ENCODE peak calls at places on chromosomes 16 and 17, in six cellular contexts. Z, M, D, A, B and G are unnamed samples.

GRCh38 chr17:59435238-59435637 is 103.8 kb downstream of the YPEL2 start:
- DNase-seq in D (no peak), A (no peak), Z (no peak), B (no peak), M (no peak), G (no peak)

GRCh38 chr17:57357392-57357784 is 101.1 kb downstream of the MSI2 start:
- DNase-seq in M (no peak), D (no peak), Z (no peak), A (peak), B (peak), G (no peak)

GRCh38 chr17:74116087-74116717 is 87.3 kb upstream of the RPL38 start:
- DNase-seq in M (no peak), D (no peak), B (no peak), A (no peak), Z (no peak), G (no peak)

GRCh38 chr16:22217890-22218730 is 12.0 kb downstream of the EEF2K start:
- DNase-seq in Z (no peak), A (no peak), M (peak), B (no peak), D (peak), G (peak)

GRCh38 chr17:79700574-79700973 is 30.2 kb upstream of the ENPP7 start:
- DNase-seq in M (no peak), A (no peak), B (no peak), Z (no peak), D (no peak), G (no peak)

GRCh38 chr17:55735784-55736405 is 13.2 kb upstream of the TMEM100 start:
- DNase-seq in M (no peak), Z (no peak), A (peak), D (peak), B (no peak), G (no peak)

GRCh38 chr16:6828690-6829089 is 504.0 kb upstream of the RBFOX1 start:
- DNase-seq in A (no peak), B (no peak), M (no peak), Z (no peak), D (no peak), G (no peak)

GRCh38 chr17:16952401-16952800 is 19.5 kb downstream of the TNFRSF13B start:
- DNase-seq in M (no peak), A (no peak), B (no peak), Z (no peak), D (no peak), G (no peak)

GRCh38 chr17:39483506-39483905 is 22.2 kb downstream of the CDK12 start:
- DNase-seq in A (no peak), Z (no peak), M (no peak), D (no peak), B (no peak), G (no peak)

GRCh38 chr16:14003119-14003570 is 68.0 kb upstream of the MRTFB start:
- DNase-seq in Z (peak), M (no peak), B (peak), A (peak), D (peak), G (no peak)

GRCh38 chr16:79114759-79115158 is 485.8 kb downstream of the MAF start:
- DNase-seq in A (no peak), D (no peak), M (no peak), Z (no peak), B (no peak), G (no peak)

GRCh38 chr16:80294172-80294571 is 246.6 kb upstream of the DYNLRB2 start:
- DNase-seq in D (no peak), A (no peak), Z (no peak), M (no peak), B (no peak), G (no peak)

GRCh38 chr16:85607796-85608514 is 5.2 kb upstream of the GSE1 start:
- DNase-seq in M (no peak), D (no peak), B (no peak), A (no peak), Z (no peak), G (no peak)

GRCh38 chr16:80407265-80407987 is 133.4 kb upstream of the DYNLRB2 start:
- DNase-seq in M (no peak), Z (no peak), B (no peak), A (no peak), D (no peak), G (no peak)

GRCh38 chr17:32335647-32336046 is 6.3 kb downstream of the C17orf75 start:
- DNase-seq in Z (no peak), M (no peak), D (no peak), B (no peak), A (no peak), G (no peak)

GRCh38 chr17:56778898-56779297 is 54.8 kb downstream of the C17orf67 start:
- DNase-seq in D (no peak), A (no peak), B (no peak), M (no peak), Z (no peak), G (no peak)

GRCh38 chr16:264440-264951 is 11.2 kb downstream of the RGS11 start:
- DNase-seq in D (no peak), Z (no peak), A (no peak), M (no peak), B (no peak), G (no peak)

GRCh38 chr17:41717408-41718286 is 5.5 kb downstream of the GAST start:
- DNase-seq in Z (no peak), D (no peak), A (no peak), B (no peak), M (no peak), G (no peak)

GRCh38 chr16:31253642-31254045 is 6.1 kb upstream of the ITGAM start:
- DNase-seq in B (peak), A (peak), D (peak), Z (peak), M (no peak), G (no peak)

GRCh38 chr16:61858996-61859395 is 177.2 kb downstream of the CDH8 start:
- DNase-seq in B (no peak), Z (no peak), M (no peak), A (no peak), D (no peak), G (no peak)

GRCh38 chr16:15950167-15950854 is 895 bp downstream of the ABCC1 start:
- DNase-seq in A (peak), M (no peak), B (peak), Z (no peak), D (peak), G (no peak)

GRCh38 chr16:67927131-67927941 is 4.3 kb downstream of the CTRL start:
- DNase-seq in D (no peak), Z (no peak), B (no peak), A (no peak), M (no peak), G (no peak)

GRCh38 chr17:81236784-81237183 is 2.1 kb downstream of the TEPSIN start:
- DNase-seq in M (no peak), Z (no peak), A (no peak), D (no peak), B (no peak), G (no peak)

GRCh38 chr16:56871172-56871593 is 6.2 kb downstream of the SLC12A3 start:
- DNase-seq in A (peak), B (no peak), Z (no peak), D (no peak), M (peak), G (no peak)

GRCh38 chr17:47277921-47278320 is 24.3 kb downstream of the ITGB3 start:
- DNase-seq in M (no peak), B (no peak), D (no peak), A (no peak), Z (no peak), G (no peak)

GRCh38 chr17:82287849-82288601 is 14.5 kb upstream of the CSNK1D start:
- DNase-seq in B (peak), Z (peak), A (peak), D (peak), M (no peak), G (no peak)

GRCh38 chr16:28597692-28598261 is 927 bp upstream of the SULT1A2 start:
- DNase-seq in M (no peak), B (peak), Z (no peak), D (peak), A (no peak), G (peak)

GRCh38 chr17:51636291-51636690 is 375.9 kb downstream of the UTP18 start:
- DNase-seq in A (no peak), Z (no peak), M (no peak), B (no peak), D (no peak), G (no peak)

DNA sequence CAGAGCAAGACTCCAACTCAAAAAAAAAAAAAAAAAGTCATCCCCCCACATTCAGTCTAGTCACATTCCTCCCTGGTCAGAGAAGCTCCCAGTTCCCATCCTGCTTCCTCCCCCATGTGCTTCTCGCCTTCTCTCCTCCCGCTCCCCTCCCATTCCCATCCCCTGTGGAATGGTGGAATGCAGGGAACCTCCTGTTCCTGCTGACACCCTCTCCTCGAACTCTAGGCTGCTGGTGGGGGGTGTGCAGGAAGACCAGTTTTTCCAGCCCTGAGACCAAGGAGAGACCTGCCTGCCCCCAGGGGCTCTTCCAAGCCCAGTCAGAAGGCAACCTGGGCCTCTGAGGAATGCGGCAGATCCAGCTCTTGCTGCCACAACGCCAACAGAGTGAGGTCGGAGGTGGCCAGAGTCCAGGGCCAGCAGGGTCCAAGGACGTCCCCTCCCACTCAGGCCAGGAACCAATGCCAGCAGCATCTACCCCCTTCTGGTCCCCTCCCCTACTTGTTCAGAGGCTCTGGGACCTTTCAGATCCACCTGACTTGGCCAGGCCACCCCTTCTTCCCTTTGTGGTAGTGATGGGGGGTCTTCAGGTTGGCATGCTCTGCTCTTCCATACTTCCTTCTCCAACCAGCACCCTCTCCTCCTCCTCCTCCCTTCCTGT is 39.3 kb upstream of the TAC4 start:
- DNase-seq in B (peak), D (no peak), M (no peak), Z (no peak), A (no peak), G (no peak)
- TF ChIP-seq POLR2AphosphoS5 in B (peak), D (no peak), M (no peak), Z (no peak), A (no peak), G (no peak)

GRCh38 chr16:88764913-88765349 is 20.1 kb downstream of the PIEZO1 start:
- DNase-seq in D (no peak), B (peak), M (no peak), Z (no peak), A (no peak), G (no peak)
- TF ChIP-seq POLR2AphosphoS5 in D (no peak), B (peak), M (no peak), Z (no peak), A (no peak), G (no peak)

DNA sequence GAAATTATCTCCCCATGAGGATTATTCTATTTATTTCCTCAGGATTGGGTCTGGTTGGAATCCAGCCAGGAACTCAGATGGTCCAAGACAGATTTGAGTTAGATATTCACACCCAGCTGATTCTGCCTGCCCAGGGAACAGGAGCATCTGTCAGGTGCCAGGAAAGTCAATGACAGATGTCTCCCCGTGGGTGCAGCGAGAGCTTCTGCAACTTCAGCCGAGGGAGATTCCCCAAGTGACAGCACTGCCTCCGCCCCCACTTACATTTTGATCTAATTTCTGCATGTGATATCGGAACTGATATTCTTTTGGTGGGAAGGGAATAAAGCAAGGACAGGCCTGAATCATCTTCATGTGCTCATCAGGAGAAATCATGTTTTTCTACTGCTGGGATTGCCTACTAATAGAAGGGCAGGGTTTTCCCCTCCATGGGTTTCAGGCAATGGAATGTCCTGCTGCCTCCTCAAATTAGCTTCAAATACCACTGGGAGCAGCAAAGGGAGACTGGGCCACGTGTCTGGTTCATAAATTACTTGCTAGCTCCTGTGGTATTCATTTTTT is 15.7 kb upstream of the DHX8 start:
- DNase-seq in B (no peak), Z (no peak), D (no peak), M (no peak), A (no peak), G (no peak)
- TF ChIP-seq POLR2AphosphoS5 in B (peak), Z (no peak), D (no peak), M (no peak), A (no peak), G (no peak)

GRCh38 chr17:2560658-2561057 is 32.8 kb upstream of the PAFAH1B1 start:
- DNase-seq in D (no peak), B (no peak), M (no peak), A (no peak), Z (no peak), G (no peak)

GRCh38 chr17:2562162-2562858 is 31.1 kb upstream of the PAFAH1B1 start:
- DNase-seq in M (no peak), D (no peak), A (no peak), B (no peak), Z (no peak), G (no peak)

GRCh38 chr17:2563543-2563942 is 29.9 kb upstream of the PAFAH1B1 start:
- DNase-seq in Z (no peak), A (no peak), M (no peak), B (no peak), D (no peak), G (no peak)

GRCh38 chr17:2564876-2565275 is 28.6 kb upstream of the PAFAH1B1 start:
- DNase-seq in B (peak), A (peak), D (no peak), Z (no peak), M (no peak), G (no peak)

GRCh38 chr17:2563061-2563460 is 30.4 kb upstream of the PAFAH1B1 start:
- DNase-seq in A (no peak), M (no peak), B (peak), Z (no peak), D (no peak), G (no peak)
- TF ChIP-seq POLR2AphosphoS5 in A (no peak), M (no peak), B (no peak), Z (no peak), D (no peak), G (no peak)

GRCh38 chr17:30921544-30922196 is at the start of gene ADAP2:
- DNase-seq in B (peak), A (peak), M (no peak), Z (no peak), D (peak), G (peak)
- TF ChIP-seq POLR2AphosphoS5 in B (no peak), A (peak), M (no peak), Z (no peak), D (no peak), G (no peak)

DNA sequence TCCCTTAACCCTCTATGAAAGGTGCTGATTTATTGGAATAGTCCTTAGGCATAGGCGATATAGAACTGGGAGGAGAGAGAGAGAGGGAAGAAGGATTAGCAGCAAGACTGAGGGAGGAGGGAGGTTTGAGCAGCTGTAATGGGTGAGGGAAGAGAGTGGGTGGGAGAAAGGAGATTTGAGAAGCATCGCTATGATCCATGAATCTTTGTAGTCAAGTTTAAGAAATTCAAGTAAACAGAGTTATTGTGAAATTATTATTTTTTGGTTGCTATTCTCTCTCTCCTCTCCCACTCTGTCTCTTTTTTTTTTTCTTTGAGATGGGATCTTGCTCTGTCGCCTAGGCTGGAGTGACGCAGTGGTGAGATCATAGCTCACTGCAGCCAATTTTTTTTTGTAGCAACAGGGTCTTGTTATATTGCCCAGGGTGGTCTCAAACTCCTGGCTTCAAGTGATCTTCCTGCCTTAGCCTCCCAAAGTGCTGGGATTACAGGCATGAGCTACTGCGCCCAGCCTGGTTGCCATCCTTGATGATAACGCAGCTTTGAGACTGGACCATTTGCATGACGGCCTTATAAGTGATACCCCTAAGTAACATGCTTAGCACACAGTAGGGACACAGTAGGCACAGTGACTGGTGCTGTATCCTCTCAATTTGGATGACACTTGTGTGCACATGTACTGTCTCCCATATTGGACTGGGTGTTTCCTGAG is 21.0 kb upstream of the TNS4 start:
- DNase-seq in Z (no peak), M (no peak), D (no peak), B (no peak), A (no peak), G (no peak)
- TF ChIP-seq POLR2AphosphoS5 in Z (no peak), M (no peak), D (no peak), B (no peak), A (no peak), G (no peak)

GRCh38 chr17:77487677-77488530 is 347.1 kb downstream of the SEC14L1 start:
- DNase-seq in A (no peak), Z (no peak), D (no peak), M (no peak), B (no peak), G (no peak)

GRCh38 chr17:77487211-77487629 is 346.5 kb downstream of the SEC14L1 start:
- DNase-seq in Z (no peak), D (no peak), A (no peak), B (no peak), M (no peak), G (no peak)

GRCh38 chr17:77489898-77490265 is 349.1 kb downstream of the SEC14L1 start:
- DNase-seq in A (peak), D (no peak), B (no peak), M (no peak), Z (no peak), G (no peak)

GRCh38 chr17:77489239-77489897 is 348.6 kb downstream of the SEC14L1 start:
- DNase-seq in A (no peak), Z (no peak), D (no peak), M (no peak), B (no peak), G (no peak)

GRCh38 chr17:77488531-77489238 is 347.9 kb downstream of the SEC14L1 start:
- DNase-seq in Z (no peak), M (no peak), B (no peak), D (no peak), A (no peak), G (no peak)
- TF ChIP-seq POLR2AphosphoS5 in Z (no peak), M (no peak), B (no peak), D (no peak), A (no peak), G (no peak)

GRCh38 chr16:89507219-89507833 is 877 bp upstream of the SPG7 start:
- DNase-seq in A (no peak), D (no peak), B (no peak), Z (no peak), M (no peak), G (no peak)
- TF ChIP-seq POLR2AphosphoS5 in A (no peak), D (no peak), B (no peak), Z (no peak), M (no peak), G (no peak)